ENCODE peak calls at places on chromosomes 13 and 19, in five cellular contexts. A, C, Z, Q and F are unnamed samples.

GRCh38 chr13:40185393-40185792 is 481.0 kb downstream of the FOXO1 start:
- DNase-seq in A (no peak), C (no peak), Z (no peak), Q (no peak), F (no peak)

GRCh38 chr13:102286326-102286725 is 115.5 kb downstream of the FGF14 start:
- DNase-seq in A (no peak), C (no peak), Z (no peak), Q (peak; percentile 45), F (no peak)

GRCh38 chr13:74047925-74048324 is 86.3 kb downstream of the KLF12 start:
- DNase-seq in A (no peak), C (no peak), Z (no peak), Q (no peak), F (no peak)

GRCh38 chr19:7905298-7905697 is 1.6 kb downstream of the MAP2K7 start:
- DNase-seq in A (no peak), C (no peak), Z (no peak), Q (no peak), F (peak; percentile 15)

GRCh38 chr19:17605761-17606745 is 50.6 kb downstream of the COLGALT1 start:
- DNase-seq in A (peak; percentile 59), C (peak; percentile 85), Z (peak; percentile 23), Q (peak; percentile 52), F (peak; percentile 93)

GRCh38 chr19:33273881-33274662 is 28.3 kb downstream of the CEBPA start:
- DNase-seq in A (peak; percentile 81), C (peak; percentile 49), Z (peak; percentile 18), Q (peak; percentile 86), F (no peak)

GRCh38 chr13:113758651-113759524 is at the start of gene TMEM255B:
- DNase-seq in A (peak; percentile 90), C (no peak), Z (peak; percentile 49), Q (peak; percentile 93), F (peak; percentile 82)

GRCh38 chr13:65606622-65607021 is 1623.5 kb downstream of the PCDH9 start:
- DNase-seq in A (no peak), C (no peak), Z (no peak), Q (no peak), F (no peak)